ENCODE peak calls at places on chromosomes 1 and 21, in ten cellular contexts. P, T, I, A, D, B, O, U, X and N are unnamed samples.

GRCh38 chr21:45517249-45518065 is 24.8 kb downstream of the SLC19A1 start:
- DNase-seq in P (no peak), T (no peak), I (no peak), A (no peak), D (peak), B (no peak), O (peak), U (peak), X (no peak), N (peak)

GRCh38 chr21:38126677-38127271 is 130.0 kb upstream of the KCNJ15 start:
- DNase-seq in P (peak), T (peak), I (no peak), A (peak), D (no peak), B (peak), O (peak), U (no peak), X (peak), N (peak)

GRCh38 chr21:46356494-46357334 is 32.8 kb downstream of the PCNT start:
- DNase-seq in P (no peak), T (no peak), I (no peak), A (no peak), D (no peak), B (no peak), O (no peak), U (no peak), X (no peak), N (no peak)

GRCh38 chr1:36415661-36416346 is 18.1 kb upstream of the LSM10 start:
- DNase-seq in P (no peak), T (no peak), I (no peak), A (no peak), D (no peak), B (no peak), O (no peak), U (no peak), X (no peak), N (no peak)

GRCh38 chr1:205852969-205853368 is 3.0 kb upstream of the PM20D1 start:
- DNase-seq in P (no peak), T (no peak), I (no peak), A (no peak), D (no peak), B (no peak), O (no peak), U (no peak), X (no peak), N (no peak)

GRCh38 chr1:92299477-92300125 is 742 bp downstream of the RPAP2 start:
- DNase-seq in P (no peak), T (no peak), I (no peak), A (peak), D (no peak), B (no peak), O (peak), U (no peak), X (no peak), N (peak)

GRCh38 chr1:99645699-99646531 is at the start of gene PALMD:
- DNase-seq in P (no peak), T (peak), I (no peak), A (peak), D (peak), B (peak), O (peak), U (peak), X (peak), N (no peak)

GRCh38 chr1:19765623-19766022 is 34.1 kb downstream of the TMCO4 start:
- DNase-seq in P (no peak), T (no peak), I (no peak), A (peak), D (peak), B (peak), O (peak), U (no peak), X (no peak), N (peak)

GRCh38 chr21:39345440-39345839 is 3.4 kb downstream of the HMGN1 start:
- DNase-seq in P (no peak), T (no peak), I (no peak), A (no peak), D (no peak), B (no peak), O (no peak), U (no peak), X (no peak), N (no peak)

GRCh38 chr1:116494745-116495144 is 76.1 kb downstream of the CD58 start:
- DNase-seq in P (no peak), T (no peak), I (no peak), A (no peak), D (no peak), B (no peak), O (no peak), U (no peak), X (no peak), N (no peak)

GRCh38 chr1:116494351-116494692 is 76.5 kb downstream of the CD58 start:
- DNase-seq in P (no peak), T (no peak), I (no peak), A (no peak), D (no peak), B (no peak), O (no peak), U (no peak), X (no peak), N (no peak)

GRCh38 chr1:116491985-116492811 is 78.6 kb downstream of the CD58 start:
- DNase-seq in P (no peak), T (no peak), I (no peak), A (no peak), D (no peak), B (no peak), O (peak), U (no peak), X (no peak), N (no peak)

GRCh38 chr1:116493036-116493435 is 77.8 kb downstream of the CD58 start:
- DNase-seq in P (no peak), T (no peak), I (no peak), A (no peak), D (no peak), B (no peak), O (no peak), U (no peak), X (no peak), N (no peak)

DNA sequence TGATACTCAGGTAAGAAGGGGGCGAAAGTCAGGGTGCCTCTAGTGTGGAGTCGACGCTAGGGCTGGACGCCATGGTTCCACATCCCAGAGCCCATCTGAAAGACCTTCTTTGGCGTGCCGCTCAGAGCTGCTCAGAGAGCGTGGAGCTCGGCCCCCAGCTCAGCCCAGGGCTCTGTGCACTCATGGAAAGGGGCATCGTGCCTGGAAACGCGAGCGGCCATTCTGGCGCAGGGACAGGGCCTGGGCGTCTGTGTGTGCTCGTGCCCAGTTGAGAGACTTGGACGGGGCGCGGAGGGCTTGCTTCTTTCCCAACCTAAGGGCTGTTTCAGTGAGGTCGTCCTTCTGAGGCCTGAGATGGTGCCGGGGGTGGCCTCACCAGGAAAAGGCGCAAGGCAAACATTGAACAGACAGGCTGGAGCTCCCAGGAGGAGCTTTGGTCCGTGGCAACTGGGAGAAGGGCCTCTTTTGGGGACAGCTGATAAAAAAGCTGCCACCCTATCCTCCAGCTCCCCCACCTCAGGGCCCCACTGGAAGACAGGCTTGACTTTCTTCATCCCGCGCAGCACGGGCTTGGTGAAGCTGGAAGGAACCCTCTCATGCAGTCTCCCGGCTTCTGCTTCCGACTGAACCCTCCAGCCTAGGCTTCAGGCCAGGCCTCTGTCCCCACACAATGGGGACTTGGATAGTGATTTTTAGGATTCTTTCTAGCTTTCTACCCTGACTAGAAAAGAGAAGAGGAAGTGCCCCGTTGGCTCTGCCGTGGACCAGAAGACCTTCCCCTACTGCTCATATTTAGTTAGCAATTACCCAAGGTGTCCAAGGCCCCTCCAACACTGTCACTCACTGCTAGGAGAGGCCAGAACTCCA is 77.1 kb downstream of the CD58 start:
- DNase-seq in P (no peak), T (no peak), I (no peak), A (no peak), D (no peak), B (no peak), O (no peak), U (no peak), X (no peak), N (no peak)
- TF ChIP-seq CTCF in P (no peak), T (no peak), I (no peak), A (no peak), D (no peak), B (no peak), O (no peak), U (no peak), X (no peak), N (no peak)

DNA sequence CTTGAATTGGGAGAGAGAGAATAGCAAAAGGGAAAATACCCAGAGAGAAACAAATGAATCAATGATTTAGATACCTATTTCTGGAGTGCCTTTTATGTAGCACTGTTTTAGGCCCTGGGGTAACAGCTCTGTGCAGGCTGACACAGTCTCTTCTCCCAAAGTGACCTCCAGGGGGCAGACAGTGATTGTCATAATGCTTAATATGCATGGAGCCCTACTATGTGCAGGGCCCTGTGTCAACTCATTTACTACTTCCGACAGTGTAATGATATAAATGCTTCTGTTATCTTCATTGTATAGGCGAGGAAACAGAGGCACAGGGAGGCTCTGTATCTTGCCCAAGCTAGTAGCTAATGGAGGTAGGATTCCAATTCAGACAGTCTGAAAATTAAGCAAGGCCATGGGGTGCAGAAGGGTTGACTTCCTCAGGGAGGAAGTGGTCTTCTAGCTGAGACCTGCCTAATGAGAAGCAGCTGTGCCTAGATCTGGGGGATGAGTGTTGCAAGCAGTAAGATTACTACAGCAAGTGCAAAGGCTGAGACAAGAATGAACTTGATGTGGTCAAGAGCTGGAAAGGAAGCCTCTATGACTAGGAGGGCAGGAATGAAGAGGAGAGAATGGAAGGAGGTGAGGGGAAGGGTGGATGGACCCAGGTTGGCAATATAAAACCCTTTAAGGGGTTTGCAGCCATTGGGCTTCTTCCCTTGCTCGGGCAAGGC is 16.2 kb upstream of the SERINC2 start:
- DNase-seq in P (no peak), T (peak), I (no peak), A (peak), D (no peak), B (no peak), O (peak), U (no peak), X (no peak), N (peak)
- TF ChIP-seq CTCF in P (no peak), T (peak), I (no peak), A (peak), D (peak), B (peak), O (peak), U (no peak), X (no peak), N (peak)

DNA sequence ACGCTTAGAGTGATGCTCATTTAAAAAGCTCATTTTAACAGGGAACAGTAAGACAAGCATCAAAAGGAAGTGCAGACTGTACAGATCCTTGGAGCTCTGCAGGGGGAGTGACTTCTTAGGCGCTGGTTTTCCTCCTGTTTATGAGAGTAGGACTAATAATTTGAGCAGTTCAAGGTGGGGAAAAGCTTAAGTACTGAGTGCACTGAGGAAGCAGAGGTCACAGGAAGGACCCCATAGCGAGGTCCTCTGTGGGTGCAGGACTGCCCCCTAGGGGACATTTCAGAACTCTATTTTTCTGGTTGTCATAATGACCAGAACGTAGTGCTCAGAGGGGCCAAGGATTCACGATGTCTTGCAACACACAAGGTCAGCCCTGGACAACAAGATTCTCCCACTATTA is 112.1 kb downstream of the HLCS start:
- DNase-seq in P (peak), T (peak), I (no peak), A (peak), D (no peak), B (peak), O (peak), U (no peak), X (no peak), N (peak)
- TF ChIP-seq CTCF in P (peak), T (peak), I (no peak), A (peak), D (peak), B (peak), O (peak), U (no peak), X (peak), N (peak)

GRCh38 chr1:119372493-119373086 is 4.0 kb downstream of the HAO2 start:
- DNase-seq in P (peak), T (peak), I (no peak), A (peak), D (peak), B (peak), O (peak), U (no peak), X (no peak), N (peak)
- TF ChIP-seq CTCF in P (no peak), T (no peak), I (no peak), A (peak), D (peak), B (peak), O (no peak), U (no peak), X (no peak), N (peak)

DNA sequence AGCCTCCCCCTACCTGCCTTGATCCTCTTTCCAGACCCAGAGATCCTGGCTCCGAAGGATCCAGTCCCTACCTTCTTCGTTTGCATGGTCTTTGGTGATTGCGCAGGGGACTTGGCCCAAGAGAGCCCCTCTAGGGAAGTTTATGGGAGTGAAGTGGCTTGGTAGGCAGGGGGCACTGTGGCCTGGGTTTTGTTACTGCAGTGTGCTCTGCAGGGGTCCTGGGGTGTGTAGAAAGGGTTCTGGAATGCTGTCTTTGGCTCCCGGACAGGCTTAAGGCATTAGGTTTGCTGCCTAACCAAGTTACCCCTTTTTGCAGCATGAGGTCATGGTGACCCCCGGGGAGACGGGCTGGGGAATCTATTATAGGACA is 3.8 kb downstream of the ATP8B2 start:
- DNase-seq in P (peak), T (peak), I (no peak), A (no peak), D (no peak), B (no peak), O (no peak), U (no peak), X (no peak), N (peak)
- TF ChIP-seq CTCF in P (no peak), T (no peak), I (no peak), A (no peak), D (no peak), B (no peak), O (peak), U (no peak), X (no peak), N (peak)

GRCh38 chr1:117967472-117967871 is 37.9 kb downstream of the WDR3 start:
- DNase-seq in P (no peak), T (no peak), I (no peak), A (peak), D (no peak), B (peak), O (peak), U (no peak), X (no peak), N (peak)
- TF ChIP-seq CTCF in P (peak), T (no peak), I (no peak), A (peak), D (peak), B (no peak), O (peak), U (no peak), X (no peak), N (peak)

DNA sequence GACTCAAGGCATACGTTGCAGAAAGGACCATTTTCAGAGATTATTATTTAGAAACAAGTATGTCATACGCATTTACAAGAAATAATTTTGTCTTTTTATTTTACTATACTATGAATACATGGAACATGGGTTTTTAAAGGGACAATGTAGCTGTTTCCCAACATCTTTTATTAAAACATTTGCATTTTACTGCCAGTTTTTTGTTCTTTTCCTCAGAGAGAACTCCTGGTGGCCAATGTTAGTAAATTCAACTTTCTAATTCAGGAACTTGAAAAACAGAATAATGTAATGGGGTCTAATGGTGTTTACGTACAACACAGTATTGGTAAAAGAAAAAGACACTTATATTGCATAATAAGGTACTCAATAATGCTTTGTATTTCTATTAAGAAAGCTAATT is 14.9 kb downstream of the PRDM2 start:
- DNase-seq in P (no peak), T (no peak), I (no peak), A (no peak), D (no peak), B (no peak), O (peak), U (no peak), X (no peak), N (peak)
- TF ChIP-seq CTCF in P (peak), T (no peak), I (peak), A (no peak), D (no peak), B (no peak), O (peak), U (no peak), X (peak), N (peak)

GRCh38 chr1:176791911-176792310 is 328.9 kb downstream of the PAPPA2 start:
- DNase-seq in P (no peak), T (no peak), I (no peak), A (no peak), D (no peak), B (no peak), O (no peak), U (no peak), X (no peak), N (no peak)
- TF ChIP-seq CTCF in P (no peak), T (no peak), I (no peak), A (no peak), D (no peak), B (no peak), O (no peak), U (no peak), X (no peak), N (no peak)

GRCh38 chr1:165829888-165830287 is 2.5 kb downstream of the UCK2 start:
- DNase-seq in P (no peak), T (no peak), I (no peak), A (no peak), D (no peak), B (no peak), O (no peak), U (no peak), X (no peak), N (no peak)

GRCh38 chr1:165826565-165826964 is 849 bp upstream of the UCK2 start:
- DNase-seq in P (no peak), T (no peak), I (no peak), A (no peak), D (no peak), B (no peak), O (no peak), U (no peak), X (no peak), N (no peak)

GRCh38 chr1:165828581-165829329 is 1.3 kb downstream of the UCK2 start:
- DNase-seq in P (peak), T (peak), I (no peak), A (peak), D (peak), B (peak), O (peak), U (peak), X (peak), N (peak)

GRCh38 chr1:165828103-165828558 is 717 bp downstream of the UCK2 start:
- DNase-seq in P (peak), T (peak), I (no peak), A (no peak), D (no peak), B (peak), O (peak), U (no peak), X (peak), N (peak)

GRCh38 chr1:165827199-165828102 is at the start of gene UCK2:
- DNase-seq in P (peak), T (peak), I (peak), A (peak), D (peak), B (peak), O (peak), U (peak), X (peak), N (peak)
- TF ChIP-seq CTCF in P (peak), T (no peak), I (peak), A (peak), D (no peak), B (peak), O (no peak), U (no peak), X (no peak), N (peak)